ENCODE peak calls at places on chromosomes 1 and 21, in ten cellular contexts. One of them, this sample, is unnamed. For H3K9me3, the result is how much of the 10 kb centered on the place peaks cover.

GRCh38 chr1:160863422-160864131 is 890 bp upstream of the CD244 start:
- DNase-seq in fibroblast of lung: no peak
- DNase-seq in suprapubic skin: no peak
- DNase-seq in psoas muscle: no peak
- DNase-seq in heart left ventricle: no peak
- DNase-seq in CD8-positive, alpha-beta T cell: no peak
- DNase-seq in neural progenitor cell: no peak
- DNase-seq in thoracic aorta: no peak
- DNase-seq in upper lobe of right lung: no peak
- DNase-seq in tibial artery: no peak
- DNase-seq in this sample: no peak

GRCh38 chr1:29415156-29415830 is 179.0 kb downstream of the PTPRU start:
- DNase-seq in upper lobe of right lung: no peak
- DNase-seq in neural progenitor cell: peak
- DNase-seq in suprapubic skin: no peak
- DNase-seq in psoas muscle: no peak
- DNase-seq in thoracic aorta: no peak
- DNase-seq in heart left ventricle: no peak
- DNase-seq in CD8-positive, alpha-beta T cell: no peak
- DNase-seq in tibial artery: no peak
- DNase-seq in fibroblast of lung: peak
- DNase-seq in this sample: peak

GRCh38 chr1:69513621-69514020 is 54.1 kb upstream of the LRRC7 start:
- DNase-seq in tibial artery: no peak
- DNase-seq in suprapubic skin: no peak
- DNase-seq in psoas muscle: no peak
- DNase-seq in heart left ventricle: no peak
- DNase-seq in thoracic aorta: no peak
- DNase-seq in CD8-positive, alpha-beta T cell: no peak
- DNase-seq in upper lobe of right lung: no peak
- DNase-seq in neural progenitor cell: no peak
- DNase-seq in fibroblast of lung: peak
- DNase-seq in this sample: no peak

GRCh38 chr21:16071082-16071481 is 341.3 kb downstream of the USP25 start:
- DNase-seq in thoracic aorta: no peak
- DNase-seq in upper lobe of right lung: no peak
- DNase-seq in psoas muscle: no peak
- DNase-seq in tibial artery: no peak
- DNase-seq in fibroblast of lung: peak
- DNase-seq in CD8-positive, alpha-beta T cell: no peak
- DNase-seq in neural progenitor cell: no peak
- DNase-seq in heart left ventricle: no peak
- DNase-seq in suprapubic skin: no peak
- DNase-seq in this sample: no peak

GRCh38 chr1:25519624-25520023 is 23.8 kb upstream of the LDLRAP1 start:
- DNase-seq in suprapubic skin: no peak
- DNase-seq in CD8-positive, alpha-beta T cell: no peak
- DNase-seq in tibial artery: no peak
- DNase-seq in psoas muscle: no peak
- DNase-seq in fibroblast of lung: peak
- DNase-seq in heart left ventricle: no peak
- DNase-seq in thoracic aorta: no peak
- DNase-seq in upper lobe of right lung: no peak
- DNase-seq in neural progenitor cell: no peak
- DNase-seq in this sample: no peak

GRCh38 chr1:206864939-206865671 is at the start of gene IL20:
- DNase-seq in heart left ventricle: peak
- DNase-seq in suprapubic skin: peak
- DNase-seq in psoas muscle: peak
- DNase-seq in upper lobe of right lung: peak
- DNase-seq in tibial artery: peak
- DNase-seq in CD8-positive, alpha-beta T cell: peak
- DNase-seq in neural progenitor cell: peak
- DNase-seq in fibroblast of lung: peak
- DNase-seq in thoracic aorta: peak
- DNase-seq in this sample: peak

GRCh38 chr1:94156226-94156625 is 35.3 kb upstream of the ABCA4 start:
- DNase-seq in CD8-positive, alpha-beta T cell: no peak
- DNase-seq in tibial artery: no peak
- DNase-seq in fibroblast of lung: peak
- DNase-seq in neural progenitor cell: no peak
- DNase-seq in psoas muscle: no peak
- DNase-seq in suprapubic skin: no peak
- DNase-seq in upper lobe of right lung: no peak
- DNase-seq in thoracic aorta: no peak
- DNase-seq in heart left ventricle: no peak
- DNase-seq in this sample: no peak

GRCh38 chr21:42252778-42253340 is 33.9 kb downstream of the ABCG1 start:
- DNase-seq in suprapubic skin: no peak
- DNase-seq in psoas muscle: peak
- DNase-seq in upper lobe of right lung: no peak
- DNase-seq in heart left ventricle: no peak
- DNase-seq in thoracic aorta: no peak
- DNase-seq in neural progenitor cell: no peak
- DNase-seq in fibroblast of lung: no peak
- DNase-seq in tibial artery: no peak
- DNase-seq in CD8-positive, alpha-beta T cell: no peak
- DNase-seq in this sample: no peak

GRCh38 chr21:43619856-43620255 is 39.4 kb downstream of the HSF2BP start:
- DNase-seq in fibroblast of lung: no peak
- DNase-seq in psoas muscle: no peak
- DNase-seq in upper lobe of right lung: no peak
- DNase-seq in thoracic aorta: no peak
- DNase-seq in tibial artery: no peak
- DNase-seq in suprapubic skin: no peak
- DNase-seq in CD8-positive, alpha-beta T cell: no peak
- DNase-seq in neural progenitor cell: peak
- DNase-seq in heart left ventricle: no peak
- DNase-seq in this sample: no peak
- TF ChIP-seq CTCF in fibroblast of lung: no peak
- TF ChIP-seq CTCF in psoas muscle: no peak
- TF ChIP-seq CTCF in upper lobe of right lung: peak
- TF ChIP-seq CTCF in thoracic aorta: no peak
- TF ChIP-seq CTCF in tibial artery: no peak
- TF ChIP-seq CTCF in suprapubic skin: no peak
- TF ChIP-seq CTCF in CD8-positive, alpha-beta T cell: no peak
- TF ChIP-seq CTCF in neural progenitor cell: peak
- TF ChIP-seq CTCF in heart left ventricle: no peak
- TF ChIP-seq CTCF in this sample: no peak

DNA sequence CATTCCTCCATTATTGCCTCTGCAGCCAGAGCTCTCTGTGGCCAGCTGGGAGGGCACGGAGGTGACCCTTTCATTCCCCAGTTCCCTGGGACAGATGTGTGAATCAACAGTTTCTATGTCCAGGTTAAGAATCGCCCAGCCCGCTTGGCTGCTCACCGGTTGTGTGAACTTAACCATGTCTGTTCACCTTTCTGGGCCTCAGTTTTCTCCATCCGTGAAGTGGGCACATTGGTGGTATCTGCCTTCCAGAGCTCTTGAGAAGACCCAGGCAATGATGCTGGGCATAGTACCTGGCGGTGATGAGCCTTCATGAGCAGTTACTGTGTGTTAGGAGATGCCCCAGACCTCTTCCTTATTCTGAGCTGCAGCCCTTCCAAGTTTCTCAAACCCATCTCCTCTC is 238.3 kb downstream of the MATN1 start:
- DNase-seq in neural progenitor cell: no peak
- DNase-seq in suprapubic skin: peak
- DNase-seq in thoracic aorta: no peak
- DNase-seq in heart left ventricle: no peak
- DNase-seq in fibroblast of lung: no peak
- DNase-seq in upper lobe of right lung: peak
- DNase-seq in psoas muscle: no peak
- DNase-seq in tibial artery: no peak
- DNase-seq in CD8-positive, alpha-beta T cell: no peak
- DNase-seq in this sample: no peak
- H3K9me3 ChIP-seq in neural progenitor cell: under half
- H3K9me3 ChIP-seq in suprapubic skin: under half
- H3K9me3 ChIP-seq in thoracic aorta: under half
- H3K9me3 ChIP-seq in heart left ventricle: under half
- H3K9me3 ChIP-seq in fibroblast of lung: under half
- H3K9me3 ChIP-seq in upper lobe of right lung: under half
- H3K9me3 ChIP-seq in psoas muscle: under half
- H3K9me3 ChIP-seq in tibial artery: under half
- H3K9me3 ChIP-seq in CD8-positive, alpha-beta T cell: under half
- H3K9me3 ChIP-seq in this sample: under half

GRCh38 chr1:118716775-118717174 is 271.4 kb downstream of the TBX15 start:
- DNase-seq in CD8-positive, alpha-beta T cell: no peak
- DNase-seq in psoas muscle: no peak
- DNase-seq in heart left ventricle: no peak
- DNase-seq in fibroblast of lung: no peak
- DNase-seq in tibial artery: no peak
- DNase-seq in neural progenitor cell: peak
- DNase-seq in thoracic aorta: no peak
- DNase-seq in upper lobe of right lung: no peak
- DNase-seq in suprapubic skin: no peak
- DNase-seq in this sample: no peak
- TF ChIP-seq CTCF in CD8-positive, alpha-beta T cell: no peak
- TF ChIP-seq CTCF in psoas muscle: peak
- TF ChIP-seq CTCF in heart left ventricle: peak
- TF ChIP-seq CTCF in fibroblast of lung: no peak
- TF ChIP-seq CTCF in tibial artery: no peak
- TF ChIP-seq CTCF in neural progenitor cell: peak
- TF ChIP-seq CTCF in thoracic aorta: no peak
- TF ChIP-seq CTCF in upper lobe of right lung: no peak
- TF ChIP-seq CTCF in suprapubic skin: no peak
- TF ChIP-seq CTCF in this sample: no peak

DNA sequence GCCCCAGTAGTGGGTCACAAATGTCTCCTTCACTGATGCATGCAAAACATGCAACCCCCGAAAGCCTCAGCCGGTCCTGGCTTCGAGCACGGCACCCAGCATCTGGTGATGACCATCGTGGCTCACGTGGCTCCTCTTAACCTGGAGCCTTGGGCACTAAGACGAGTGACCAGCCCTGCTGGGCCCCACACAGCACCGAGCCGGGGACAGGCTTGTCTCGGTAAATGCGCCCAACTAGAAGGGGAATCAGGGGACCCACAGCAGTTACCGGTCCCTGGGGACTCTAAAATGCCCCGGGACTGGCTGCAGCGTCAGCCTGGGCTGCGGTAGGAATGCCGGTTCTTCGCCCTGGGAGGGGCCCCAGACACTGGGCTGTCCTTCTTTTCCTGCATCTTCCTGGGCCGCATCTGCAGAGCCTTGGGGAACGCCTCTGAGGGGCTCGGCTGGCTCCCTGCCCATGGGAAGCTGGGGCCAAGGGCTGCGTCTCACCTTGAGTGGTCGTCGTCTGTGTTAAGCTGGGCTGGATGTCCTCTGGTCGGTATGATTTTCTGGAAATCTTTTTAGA is 13.1 kb upstream of the TTC34 start:
- DNase-seq in upper lobe of right lung: no peak
- DNase-seq in CD8-positive, alpha-beta T cell: no peak
- DNase-seq in fibroblast of lung: no peak
- DNase-seq in tibial artery: no peak
- DNase-seq in psoas muscle: peak
- DNase-seq in thoracic aorta: no peak
- DNase-seq in neural progenitor cell: no peak
- DNase-seq in suprapubic skin: no peak
- DNase-seq in heart left ventricle: no peak
- DNase-seq in this sample: no peak
- H3K9me3 ChIP-seq in upper lobe of right lung: under half
- H3K9me3 ChIP-seq in CD8-positive, alpha-beta T cell: under half
- H3K9me3 ChIP-seq in fibroblast of lung: under half
- H3K9me3 ChIP-seq in tibial artery: under half
- H3K9me3 ChIP-seq in psoas muscle: under half
- H3K9me3 ChIP-seq in thoracic aorta: under half
- H3K9me3 ChIP-seq in neural progenitor cell: under half
- H3K9me3 ChIP-seq in suprapubic skin: under half
- H3K9me3 ChIP-seq in heart left ventricle: under half
- H3K9me3 ChIP-seq in this sample: under half

DNA sequence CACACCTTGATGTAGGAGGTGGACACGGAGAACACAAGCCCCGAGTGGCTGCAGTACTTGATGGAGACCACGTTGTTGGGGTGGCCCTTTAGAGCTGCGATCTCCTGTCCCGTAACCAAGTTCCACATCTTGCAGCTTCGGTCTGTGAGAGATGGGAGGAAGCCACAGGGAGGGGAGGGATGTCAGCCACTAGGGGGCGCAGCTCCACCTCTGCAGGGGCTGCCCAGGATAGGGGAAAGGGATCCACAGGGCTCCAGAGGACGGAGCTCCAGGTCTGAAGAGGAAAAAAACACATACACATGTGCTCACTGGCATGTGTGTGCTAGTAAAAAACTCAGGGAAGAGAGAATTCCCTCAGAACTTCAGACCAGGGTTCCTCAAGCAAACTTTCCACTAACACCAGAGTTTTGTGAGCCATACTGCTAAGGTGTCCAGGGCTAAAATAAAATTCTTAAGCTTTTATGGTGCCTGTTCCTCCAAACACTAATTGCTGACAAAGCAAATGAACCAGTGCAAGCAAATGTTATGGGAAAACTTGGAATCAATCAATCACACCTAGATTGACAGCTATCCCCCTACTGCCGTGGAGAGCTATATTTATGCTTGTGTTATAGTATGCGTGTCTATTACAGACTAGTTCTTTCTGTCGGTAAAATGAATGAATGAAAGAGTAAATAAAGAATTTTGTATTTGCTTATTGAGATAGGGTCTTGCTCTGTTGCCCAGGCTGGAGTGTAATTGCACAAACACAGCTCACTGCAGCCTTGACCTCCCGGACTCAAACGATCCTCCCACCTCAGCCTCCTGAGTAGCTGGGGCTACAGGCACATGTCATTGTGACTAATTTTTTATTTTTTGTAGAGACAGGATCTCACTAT is 43.7 kb downstream of the KIF21B start:
- DNase-seq in thoracic aorta: no peak
- DNase-seq in upper lobe of right lung: no peak
- DNase-seq in psoas muscle: no peak
- DNase-seq in CD8-positive, alpha-beta T cell: peak
- DNase-seq in tibial artery: no peak
- DNase-seq in fibroblast of lung: peak
- DNase-seq in suprapubic skin: no peak
- DNase-seq in heart left ventricle: no peak
- DNase-seq in neural progenitor cell: peak
- DNase-seq in this sample: no peak
- TF ChIP-seq CTCF in thoracic aorta: no peak
- TF ChIP-seq CTCF in upper lobe of right lung: peak
- TF ChIP-seq CTCF in psoas muscle: peak
- TF ChIP-seq CTCF in CD8-positive, alpha-beta T cell: peak
- TF ChIP-seq CTCF in tibial artery: no peak
- TF ChIP-seq CTCF in fibroblast of lung: peak
- TF ChIP-seq CTCF in suprapubic skin: peak
- TF ChIP-seq CTCF in heart left ventricle: no peak
- TF ChIP-seq CTCF in neural progenitor cell: peak
- TF ChIP-seq CTCF in this sample: peak

GRCh38 chr21:28801906-28802305 is 190.8 kb downstream of the LTN1 start:
- DNase-seq in psoas muscle: no peak
- DNase-seq in upper lobe of right lung: no peak
- DNase-seq in neural progenitor cell: no peak
- DNase-seq in thoracic aorta: no peak
- DNase-seq in suprapubic skin: no peak
- DNase-seq in tibial artery: no peak
- DNase-seq in fibroblast of lung: no peak
- DNase-seq in CD8-positive, alpha-beta T cell: no peak
- DNase-seq in heart left ventricle: no peak
- DNase-seq in this sample: no peak
- H3K9me3 ChIP-seq in psoas muscle: under half
- H3K9me3 ChIP-seq in upper lobe of right lung: under half
- H3K9me3 ChIP-seq in neural progenitor cell: under half
- H3K9me3 ChIP-seq in thoracic aorta: under half
- H3K9me3 ChIP-seq in suprapubic skin: under half
- H3K9me3 ChIP-seq in tibial artery: under half
- H3K9me3 ChIP-seq in fibroblast of lung: under half
- H3K9me3 ChIP-seq in CD8-positive, alpha-beta T cell: under half
- H3K9me3 ChIP-seq in heart left ventricle: under half
- H3K9me3 ChIP-seq in this sample: under half

This sample was measured in Caco-2.